ENCODE peak calls at places on chromosome 11, in four cellular contexts. B, K, C and J are unnamed samples.

GRCh38 chr11:91776660-91777059 is 448.0 kb upstream of the FAT3 start:
- DNase-seq in K (peak; percentile 5), B (no peak), C (no peak), J (no peak)

GRCh38 chr11:59263225-59263894 is 50.6 kb upstream of the MPEG1 start:
- DNase-seq in C (no peak), B (peak; percentile 41), K (no peak), J (no peak)

GRCh38 chr11:119680899-119681370 is 48.1 kb downstream of the NECTIN1 start:
- DNase-seq in K (peak; percentile 68), C (no peak), B (no peak), J (no peak)

GRCh38 chr11:67405196-67405567 is 1.3 kb downstream of the TBC1D10C start:
- DNase-seq in B (no peak), C (no peak), K (no peak), J (no peak)

GRCh38 chr11:69321877-69322350 is 28.0 kb downstream of the MYEOV start:
- DNase-seq in B (no peak), K (no peak), C (peak; percentile 59), J (peak; percentile 43)

GRCh38 chr11:55669376-55669775 is 7.4 kb downstream of the OR4C6 start:
- DNase-seq in C (no peak), K (no peak), B (no peak), J (no peak)

GRCh38 chr11:35981581-35981980 is 37.7 kb downstream of the LDLRAD3 start:
- DNase-seq in K (peak; percentile 14), B (no peak), C (no peak), J (no peak)

GRCh38 chr11:55655096-55655495 is 6.9 kb upstream of the OR4C6 start:
- DNase-seq in B (no peak), K (no peak), C (no peak), J (no peak)

GRCh38 chr11:10155793-10156490 is 138.1 kb downstream of the SBF2 start:
- DNase-seq in B (no peak), K (no peak), C (no peak), J (no peak)

GRCh38 chr11:74783241-74783871 is 34.7 kb downstream of the RNF169 start:
- DNase-seq in C (no peak), K (peak; percentile 10), B (no peak), J (peak; percentile 48)

GRCh38 chr11:56909080-56909479 is 79.6 kb upstream of the OR5AK2 start:
- DNase-seq in C (no peak), B (no peak), K (no peak), J (no peak)

GRCh38 chr11:63920870-63921417 is 4.0 kb upstream of the RCOR2 start:
- DNase-seq in B (peak; percentile 70), K (peak; percentile 42), C (no peak), J (no peak)

GRCh38 chr11:35792148-35792845 is 129.7 kb downstream of the TRIM44 start:
- DNase-seq in C (no peak), K (no peak), B (no peak), J (no peak)

GRCh38 chr11:121553806-121554205 is 101.0 kb upstream of the SORL1-AS1 start:
- DNase-seq in C (no peak), B (no peak), K (no peak), J (no peak)

GRCh38 chr11:96263361-96263763 is 79.6 kb downstream of the MAML2 start:
- DNase-seq in B (no peak), C (no peak), K (no peak), J (peak; percentile 93)

GRCh38 chr11:120748485-120748814 is 236.9 kb downstream of the GRIK4 start:
- DNase-seq in B (no peak), K (no peak), C (no peak), J (no peak)

GRCh38 chr11:123454060-123454651 is 24.1 kb downstream of the GRAMD1B start:
- DNase-seq in C (no peak), K (no peak), B (no peak), J (no peak)

GRCh38 chr11:113875414-113876073 is at the start of gene USP28:
- DNase-seq in C (peak; percentile 87), K (peak; percentile 97), B (peak; percentile 99), J (peak; percentile 96)
- H3K4me3 ChIP-seq in C (peak within 1 kb of the TSS; percentile 71), K (peak within 1 kb of the TSS; percentile 88), B (peak within 1 kb of the TSS; percentile 85), J (peak within 1 kb of the TSS; percentile 76)

DNA sequence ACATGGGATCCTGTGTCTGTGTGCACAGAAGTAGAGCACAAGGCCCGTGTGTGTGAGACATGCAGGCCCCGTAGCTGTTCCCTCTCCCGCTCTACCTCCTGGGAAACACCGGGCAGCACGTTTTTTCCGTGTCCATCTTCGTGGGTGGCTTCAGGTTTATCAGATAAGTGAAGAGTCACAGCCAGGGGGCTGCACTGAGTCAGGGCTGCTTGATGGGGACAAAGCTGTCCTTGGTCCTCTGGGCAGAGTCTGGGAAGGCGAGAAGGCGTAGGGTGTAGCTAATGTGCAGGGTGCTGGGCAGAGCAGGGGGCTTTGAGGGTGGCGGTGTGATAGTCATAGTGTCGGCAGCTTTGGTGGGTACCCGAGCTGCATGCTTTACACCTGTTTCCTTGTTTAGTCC is 23.7 kb downstream of the INCENP start:
- DNase-seq in K (no peak), B (no peak), C (no peak), J (no peak)
- TF ChIP-seq CTCF in K (no peak), B (no peak), C (no peak), J (no peak)

GRCh38 chr11:1832181-1832988 is 2.4 kb upstream of the SYT8 start:
- DNase-seq in B (peak; percentile 73), K (no peak), C (no peak), J (peak; percentile 4)
- H3K4me3 ChIP-seq in B (no peak overlapping the region), K (peak overlapping the region; percentile 32), C (no peak overlapping the region), J (no peak overlapping the region)

GRCh38 chr11:14974723-14975587 is 2.8 kb upstream of the CALCA start:
- DNase-seq in B (peak; percentile 67), C (no peak), K (no peak), J (peak; percentile 20)
- TF ChIP-seq CTCF in B (peak; percentile 82), C (peak; percentile 56), K (peak; percentile 59), J (peak; percentile 68)

GRCh38 chr11:87002918-87003317 is 34.8 kb upstream of the TMEM135 start:
- DNase-seq in C (no peak), B (no peak), K (no peak), J (no peak)

GRCh38 chr11:86996953-86997570 is 40.7 kb upstream of the TMEM135 start:
- DNase-seq in C (no peak), B (no peak), K (no peak), J (no peak)

GRCh38 chr11:86999859-87000753 is 37.6 kb upstream of the TMEM135 start:
- DNase-seq in K (peak; percentile 17), B (peak; percentile 88), C (no peak), J (peak; percentile 66)

GRCh38 chr11:86999388-86999787 is 38.3 kb upstream of the TMEM135 start:
- DNase-seq in C (no peak), K (no peak), B (no peak), J (no peak)
- H3K4me3 ChIP-seq in C (no peak overlapping the region), K (no peak overlapping the region), B (peak overlapping the region; percentile 3), J (no peak overlapping the region)

DNA sequence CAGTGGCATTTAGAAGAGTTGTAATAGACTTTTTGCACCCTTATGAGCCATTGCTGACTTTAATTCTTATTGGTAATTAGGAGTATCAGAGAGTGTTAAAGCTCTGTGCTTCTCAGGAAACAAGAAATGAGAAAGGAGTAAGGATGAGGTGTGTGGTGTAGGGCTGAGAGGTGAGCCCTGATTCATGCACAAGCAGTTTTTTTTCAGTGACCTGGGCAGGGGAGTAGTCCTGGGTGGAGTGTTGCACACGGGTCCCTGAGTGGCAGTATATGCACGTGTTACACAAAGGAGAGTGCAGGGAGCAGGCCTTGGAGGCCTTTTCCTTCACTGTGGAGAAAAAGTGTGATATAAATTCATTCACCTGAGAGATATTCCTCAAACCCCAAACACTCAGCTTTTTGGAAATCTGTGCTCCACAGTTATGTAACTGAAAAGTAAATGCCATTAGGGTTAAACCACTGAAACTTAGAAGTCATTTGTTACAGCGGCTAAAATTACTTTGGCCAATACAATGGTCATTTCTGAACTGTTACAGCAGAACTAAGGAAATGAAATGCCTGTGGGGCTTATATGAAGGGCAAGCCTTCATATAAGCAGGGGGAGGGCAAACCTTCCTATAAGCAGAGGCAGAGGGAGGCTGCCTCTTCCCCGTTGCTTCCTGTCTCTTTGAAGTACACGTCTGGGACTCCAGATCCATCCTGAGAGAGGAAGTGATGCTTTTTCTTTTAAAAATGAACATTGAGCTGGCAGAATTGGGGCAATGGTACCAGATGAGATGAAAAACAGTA is 62.6 kb upstream of the OLFML1 start:
- DNase-seq in K (no peak), C (no peak), B (no peak), J (no peak)
- TF ChIP-seq CTCF in K (no peak), C (no peak), B (no peak), J (no peak)

GRCh38 chr11:3669742-3670183 is 1.4 kb downstream of the CHRNA10 start:
- DNase-seq in C (no peak), K (peak; percentile 34), B (peak; percentile 52), J (no peak)
- H3K4me3 ChIP-seq in C (no peak overlapping the region), K (no peak overlapping the region), B (no peak overlapping the region), J (no peak overlapping the region)